ENCODE peak calls at places on chromosome 17, in five cellular contexts. U, C, M, H and S are unnamed samples.

GRCh38 chr17:69960755-69961154 is 114.3 kb upstream of the KCNJ16 start:
- DNase-seq in C (peak), U (peak), H (no peak), M (no peak), S (no peak)

GRCh38 chr17:50274142-50274944 is at the start of gene TMEM92:
- DNase-seq in M (peak), U (peak), H (no peak), C (no peak), S (no peak)

GRCh38 chr17:77465358-77466041 is 324.7 kb downstream of the SEC14L1 start:
- DNase-seq in H (peak), U (peak), C (peak), M (peak), S (peak)

GRCh38 chr17:156946-157345 is 19.6 kb downstream of the SCGB1C2 start:
- DNase-seq in M (no peak), C (no peak), U (no peak), H (no peak), S (no peak)

GRCh38 chr17:78781339-78782304 is at the start of gene CYTH1:
- DNase-seq in H (peak), M (peak), C (peak), U (peak), S (peak)

GRCh38 chr17:6640536-6641373 is at the start of the genes KIAA0753 and TXNDC17:
- DNase-seq in C (peak), H (peak), U (peak), M (peak), S (peak)

GRCh38 chr17:1649844-1650409 is at the start of gene RILP:
- DNase-seq in M (peak), C (peak), H (no peak), U (peak), S (no peak)

GRCh38 chr17:879546-879945 is 97.4 kb downstream of the MRM3 start:
- DNase-seq in U (peak), C (peak), M (peak), H (peak), S (no peak)

GRCh38 chr17:65290616-65291015 is 153.4 kb downstream of the RGS9 start:
- DNase-seq in H (no peak), U (no peak), C (no peak), M (no peak), S (no peak)

GRCh38 chr17:65573283-65573603 is 11.8 kb upstream of the AXIN2 start:
- DNase-seq in U (no peak), H (no peak), C (no peak), M (no peak), S (no peak)

GRCh38 chr17:47204722-47205418 is 4.3 kb upstream of the MYL4 start:
- DNase-seq in U (peak), M (no peak), H (peak), C (no peak), S (no peak)

GRCh38 chr17:59002126-59002525 is 104.6 kb downstream of the TRIM37 start:
- DNase-seq in U (no peak), M (no peak), C (no peak), H (no peak), S (no peak)

GRCh38 chr17:21288581-21289017 is 4.1 kb downstream of the MAP2K3 start:
- DNase-seq in C (no peak), H (no peak), U (no peak), M (no peak), S (no peak)

GRCh38 chr17:58507123-58507634 is 7.3 kb downstream of the MTMR4 start:
- DNase-seq in H (no peak), C (no peak), M (no peak), U (no peak), S (no peak)

GRCh38 chr17:77049440-77049839 is 91.3 kb upstream of the SEC14L1 start:
- DNase-seq in U (no peak), C (no peak), H (no peak), M (no peak), S (no peak)

GRCh38 chr17:45253879-45254278 is 8.0 kb downstream of the SPATA32 start:
- DNase-seq in C (no peak), U (no peak), M (no peak), H (no peak), S (no peak)

GRCh38 chr17:59456923-59457615 is 108.3 kb upstream of the DHX40 start:
- DNase-seq in U (no peak), M (no peak), H (no peak), C (no peak), S (no peak)

GRCh38 chr17:42183741-42184711 is 1.2 kb downstream of the HCRT start:
- DNase-seq in U (peak), H (peak), C (peak), M (peak), S (peak)

GRCh38 chr17:10622610-10623485 is 34.3 kb downstream of the MYH3 start:
- DNase-seq in M (no peak), C (no peak), H (no peak), U (no peak), S (no peak)

GRCh38 chr17:40179923-40180659 is 2.8 kb downstream of the RAPGEFL1 start:
- DNase-seq in U (no peak), H (no peak), C (no peak), M (no peak), S (no peak)

GRCh38 chr17:72683506-72684404 is 408.7 kb downstream of the SLC39A11 start:
- DNase-seq in C (no peak), U (no peak), M (peak), H (no peak), S (no peak)
- H3K27ac ChIP-seq in C (no peak), U (no peak), M (peak), H (no peak), S (no peak)

GRCh38 chr17:18964018-18964351 is 12.0 kb downstream of the SLC5A10 start:
- DNase-seq in M (no peak), C (no peak), H (no peak), U (no peak), S (no peak)

GRCh38 chr17:18960803-18961511 is 9.0 kb downstream of the SLC5A10 start:
- DNase-seq in U (peak), C (peak), H (peak), M (peak), S (peak)

GRCh38 chr17:18963126-18964017 is 11.4 kb downstream of the SLC5A10 start:
- DNase-seq in U (no peak), C (no peak), M (no peak), H (no peak), S (no peak)

GRCh38 chr17:18961634-18962493 is 9.9 kb downstream of the SLC5A10 start:
- DNase-seq in M (no peak), H (no peak), U (no peak), C (no peak), S (no peak)

DNA sequence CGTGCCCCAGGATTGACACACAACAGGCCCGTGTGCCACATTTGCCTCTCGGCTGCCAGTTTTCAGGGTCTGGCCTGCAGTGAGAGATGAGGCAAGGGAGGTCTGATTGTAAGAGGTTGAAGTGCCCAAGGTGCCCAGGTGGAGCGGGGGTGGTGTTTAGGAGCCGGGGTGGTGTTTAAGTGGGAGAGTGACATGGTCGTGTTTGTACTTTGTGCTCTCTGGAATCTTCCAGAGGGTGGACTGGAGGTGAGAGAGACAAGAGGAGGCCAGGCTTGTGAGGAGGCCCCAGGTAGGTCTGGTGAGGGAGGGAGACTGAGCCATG is 10.5 kb downstream of the SLC5A10 start:
- DNase-seq in C (no peak), H (no peak), M (no peak), U (no peak), S (no peak)
- H3K27ac ChIP-seq in C (no peak), H (no peak), M (no peak), U (peak), S (no peak)

GRCh38 chr17:8224891-8225812 is 14.8 kb upstream of the AURKB start:
- DNase-seq in M (no peak), C (no peak), H (no peak), U (no peak), S (peak)
- H3K27ac ChIP-seq in M (no peak), C (no peak), H (peak), U (peak), S (no peak)

GRCh38 chr17:37802712-37803416 is 58.0 kb upstream of the HNF1B start:
- DNase-seq in U (peak), M (no peak), H (no peak), C (no peak), S (no peak)
- H3K27ac ChIP-seq in U (no peak), M (no peak), H (no peak), C (no peak), S (no peak)